ENCODE peak calls at places on chromosomes 1 and 21, in five cellular contexts. H is fibroblast of mammary gland; U is stimulated activated CD4-positive, alpha-beta T cell treated with anti-CD3 and anti-CD28 coated beads, Interleukin-12 subunit alpha, Interleukin-12 subunit beta, amount 100 ng/mL, for 4 hours; I is astrocyte of the spinal cord; C is MCF 10A. Q is an unnamed sample.
A peak's percentile ranks its signal among the peaks of the same experiment; 100 is the strongest.

GRCh38 chr1:51222809-51223208 is 13.3 kb upstream of the RNF11 start:
- DNase-seq in U (no peak), C (no peak), H (no peak), I (no peak), Q (no peak)

GRCh38 chr1:67559222-67559700 is 125.7 kb upstream of the GADD45A start:
- DNase-seq in H (peak; percentile 62), I (peak; percentile 36), C (peak; percentile 42), U (no peak), Q (no peak)

GRCh38 chr1:13965770-13966398 is 265.9 kb downstream of the PRDM2 start:
- DNase-seq in C (peak; percentile 68), H (peak; percentile 77), I (peak; percentile 48), U (no peak), Q (peak; percentile 17)

GRCh38 chr1:9892563-9893528 is 17.2 kb downstream of the CTNNBIP1 start:
- DNase-seq in C (peak; percentile 88), H (peak; percentile 90), I (peak; percentile 84), U (no peak), Q (peak; percentile 85)

GRCh38 chr1:244226440-244226839 is 175.4 kb downstream of the ZBTB18 start:
- DNase-seq in U (no peak), I (no peak), C (peak; percentile 58), H (peak; percentile 39), Q (no peak)

GRCh38 chr1:28129150-28129549 is 40.7 kb upstream of the EYA3 start:
- DNase-seq in C (peak; percentile 94), I (peak; percentile 59), H (peak; percentile 89), U (no peak), Q (peak; percentile 98)

GRCh38 chr1:154342836-154343472 is 17.6 kb downstream of the ATP8B2 start:
- DNase-seq in H (no peak), U (peak; percentile 63), I (no peak), C (no peak), Q (no peak)

GRCh38 chr1:244822878-244823277 is 12.6 kb upstream of the COX20 start:
- DNase-seq in C (no peak), U (no peak), H (no peak), I (no peak), Q (no peak)

GRCh38 chr1:24101796-24102580 is 9.9 kb downstream of the MYOM3 start:
- DNase-seq in I (no peak), H (no peak), C (no peak), U (no peak), Q (peak; percentile 20)

GRCh38 chr21:40271169-40271568 is 403.9 kb downstream of the PCP4 start:
- DNase-seq in C (no peak), H (no peak), I (no peak), U (no peak), Q (no peak)

GRCh38 chr1:6166655-6167390 is 13.3 kb downstream of the CHD5 start:
- DNase-seq in U (no peak), H (no peak), I (no peak), C (no peak), Q (no peak)

GRCh38 chr1:93304716-93305138 is 41.0 kb upstream of the DR1 start:
- DNase-seq in U (no peak), H (peak; percentile 78), I (peak; percentile 67), C (peak; percentile 80), Q (peak; percentile 73)

GRCh38 chr1:178490967-178491366 is 5.8 kb downstream of the CLEC20A start:
- DNase-seq in I (no peak), U (no peak), H (no peak), C (no peak), Q (no peak)

GRCh38 chr21:33480481-33481103 is 818 bp upstream of the TMEM50B start:
- DNase-seq in I (no peak), H (no peak), C (no peak), U (no peak), Q (no peak)

GRCh38 chr21:17435565-17436543 is 77.0 kb upstream of the CXADR start:
- DNase-seq in C (no peak), U (no peak), H (no peak), I (no peak), Q (no peak)

GRCh38 chr1:53074313-53075154 is 12.5 kb downstream of the PODN start:
- DNase-seq in U (no peak), I (no peak), C (no peak), H (no peak), Q (no peak)

GRCh38 chr1:57019240-57019805 is 53.5 kb upstream of the C8B start:
- DNase-seq in U (no peak), H (no peak), C (no peak), I (no peak), Q (no peak)

GRCh38 chr1:156513189-156513588 is 12.6 kb upstream of the MEF2D start:
- DNase-seq in H (no peak), C (no peak), I (no peak), U (no peak), Q (no peak)

GRCh38 chr21:45388011-45388521 is 16.9 kb upstream of the COL18A1 start:
- DNase-seq in H (no peak), U (no peak), I (no peak), C (no peak), Q (no peak)

GRCh38 chr1:183180213-183180612 is 5.9 kb upstream of the LAMC2 start:
- DNase-seq in H (peak; percentile 91), C (peak; percentile 96), I (peak; percentile 93), U (no peak), Q (peak; percentile 97)

GRCh38 chr1:230825061-230825803 is 43.1 kb downstream of the C1orf198 start:
- DNase-seq in U (no peak), H (peak; percentile 89), C (peak; percentile 97), I (peak; percentile 65), Q (peak; percentile 78)

GRCh38 chr1:193479187-193479586 is 292.8 kb upstream of the B3GALT2 start:
- DNase-seq in I (no peak), H (no peak), U (peak; percentile 9), C (no peak), Q (peak; percentile 11)

GRCh38 chr1:2023187-2023586 is 4.0 kb downstream of the GABRD start:
- DNase-seq in I (no peak), H (no peak), U (no peak), C (no peak), Q (no peak)

GRCh38 chr1:37317870-37318431 is 156.4 kb upstream of the ZC3H12A start:
- DNase-seq in I (no peak), C (no peak), U (no peak), H (no peak), Q (no peak)

GRCh38 chr1:207519505-207520399 is 23.8 kb downstream of the CR1 start:
- DNase-seq in C (no peak), U (no peak), I (no peak), H (peak; percentile 31), Q (no peak)

GRCh38 chr1:40092241-40092640 is 4.8 kb downstream of the PPT1 start:
- DNase-seq in I (no peak), C (no peak), H (no peak), U (no peak), Q (no peak)